ENCODE peak calls at places on chromosomes 6 and 20, in nine cellular contexts. A is CD8-positive, alpha-beta memory T cell; J is tibial nerve; I is hepatocyte; Z is suprapubic skin; P is GM23248; K is lower leg skin; Y is prostate gland; O is fibroblast of lung. G is an unnamed sample.

GRCh38 chr20:6698723-6699122 is 68.8 kb upstream of the BMP2 start:
- DNase-seq in A (no peak), J (no peak), I (no peak), Z (no peak), P (no peak), K (no peak), Y (no peak), O (no peak), G (no peak)

GRCh38 chr6:169556758-169557505 is 144.9 kb downstream of the WDR27 start:
- DNase-seq in A (peak; percentile 27), J (no peak), I (no peak), Z (no peak), P (no peak), K (no peak), Y (no peak), O (no peak), G (no peak)

GRCh38 chr20:53194891-53195290 is 222.7 kb downstream of the TSHZ2 start:
- DNase-seq in A (no peak), J (no peak), I (no peak), Z (no peak), P (no peak), K (peak; percentile 31), Y (no peak), O (no peak), G (no peak)

GRCh38 chr20:19780261-19780660 is 22.2 kb downstream of the RIN2 start:
- DNase-seq in A (no peak), J (no peak), I (no peak), Z (no peak), P (no peak), K (no peak), Y (no peak), O (no peak), G (no peak)

GRCh38 chr6:28807682-28808280 is 116.0 kb downstream of the TRIM27 start:
- DNase-seq in A (no peak), J (no peak), I (peak; percentile 47), Z (no peak), P (peak; percentile 75), K (no peak), Y (no peak), O (peak; percentile 42), G (peak; percentile 42)

GRCh38 chr20:40251284-40251932 is 437.6 kb downstream of the MAFB start:
- DNase-seq in A (no peak), J (peak; percentile 30), I (peak; percentile 45), Z (no peak), P (peak; percentile 60), K (no peak), Y (no peak), O (no peak), G (peak; percentile 50)

GRCh38 chr20:45878076-45878731 is 2.8 kb upstream of the ZSWIM1 start:
- DNase-seq in A (no peak), J (no peak), I (no peak), Z (no peak), P (peak; percentile 78), K (no peak), Y (no peak), O (no peak), G (no peak)

GRCh38 chr6:137271245-137272183 is 52.3 kb upstream of the IFNGR1 start:
- DNase-seq in A (peak; percentile 18), J (no peak), I (peak; percentile 55), Z (no peak), P (peak; percentile 72), K (no peak), Y (peak; percentile 21), O (peak; percentile 46), G (no peak)

GRCh38 chr20:41577129-41578009 is 40.8 kb downstream of the CHD6 start:
- DNase-seq in A (no peak), J (no peak), I (peak; percentile 42), Z (no peak), P (no peak), K (no peak), Y (no peak), O (no peak), G (no peak)

GRCh38 chr6:112407191-112407590 is 60.1 kb downstream of the RFPL4B start:
- DNase-seq in A (no peak), J (no peak), I (no peak), Z (no peak), P (no peak), K (no peak), Y (no peak), O (peak; percentile 57), G (no peak)

GRCh38 chr6:104537185-104537584 is 322.5 kb downstream of the HACE1 start:
- DNase-seq in A (no peak), J (no peak), I (no peak), Z (no peak), P (peak; percentile 63), K (no peak), Y (no peak), O (peak; percentile 80), G (no peak)

GRCh38 chr6:39508513-39508912 is 186.0 kb upstream of the KCNK16 start:
- DNase-seq in A (no peak), J (no peak), I (no peak), Z (no peak), P (no peak), K (no peak), Y (no peak), O (no peak), G (no peak)

GRCh38 chr6:14645221-14645620 is 527.6 kb downstream of the CD83 start:
- DNase-seq in A (no peak), J (no peak), I (no peak), Z (no peak), P (no peak), K (no peak), Y (no peak), O (no peak), G (no peak)

GRCh38 chr6:102619585-102619984 is 1226.1 kb downstream of the GRIK2 start:
- DNase-seq in A (no peak), J (no peak), I (peak; percentile 44), Z (no peak), P (peak; percentile 33), K (no peak), Y (no peak), O (peak; percentile 5), G (no peak)

GRCh38 chr6:154202334-154202733 is 154.3 kb downstream of the IPCEF1 start:
- DNase-seq in A (no peak), J (no peak), I (no peak), Z (no peak), P (no peak), K (no peak), Y (no peak), O (no peak), G (no peak)

GRCh38 chr6:163149535-163149848 is 265.0 kb upstream of the QKI start:
- DNase-seq in A (no peak), J (no peak), I (no peak), Z (no peak), P (no peak), K (no peak), Y (no peak), O (no peak), G (no peak)
- H3K4me3 ChIP-seq in A (no peak overlapping the region), J (no peak overlapping the region), I (no peak overlapping the region), Z (no peak overlapping the region), P (no peak overlapping the region), K (no peak overlapping the region), Y (no peak overlapping the region), O (no peak overlapping the region), G (no peak overlapping the region)

DNA sequence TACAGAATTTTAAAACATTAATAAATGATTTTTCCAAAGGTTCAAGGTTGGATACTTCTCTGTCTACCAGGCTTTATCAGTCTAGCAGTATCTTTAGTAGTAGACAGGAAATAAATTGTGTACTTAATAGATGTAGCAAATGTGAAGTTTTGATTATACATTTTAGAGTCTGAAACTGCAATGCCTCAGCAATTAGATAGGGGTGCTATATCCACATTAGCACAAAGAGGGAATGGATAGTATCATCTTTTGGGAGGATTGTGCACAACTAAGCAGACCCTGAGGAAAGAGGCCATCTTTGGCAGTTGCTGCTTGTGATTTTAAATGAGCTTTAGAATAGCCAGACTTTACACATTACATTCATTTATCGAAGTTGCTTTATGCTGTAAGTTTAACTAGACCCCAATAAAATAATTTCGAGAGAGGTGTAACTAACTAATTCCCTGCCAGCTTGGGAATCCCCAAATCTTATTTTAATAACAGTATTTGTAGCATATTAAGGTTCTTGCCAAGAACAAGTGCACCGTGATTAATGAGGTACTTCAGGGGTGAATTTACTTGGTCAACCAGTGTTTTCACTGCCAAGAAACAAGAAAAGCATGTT is 2.8 kb downstream of the KCNQ5 start:
- DNase-seq in A (no peak), J (no peak), I (peak; percentile 9), Z (no peak), P (peak; percentile 63), K (no peak), Y (no peak), O (no peak), G (no peak)
- H3K4me3 ChIP-seq in A (no peak overlapping the region), J (no peak overlapping the region), I (no peak overlapping the region), Z (no peak overlapping the region), P (peak overlapping the region; percentile 96), K (no peak overlapping the region), Y (no peak overlapping the region), O (no peak overlapping the region), G (no peak overlapping the region)

DNA sequence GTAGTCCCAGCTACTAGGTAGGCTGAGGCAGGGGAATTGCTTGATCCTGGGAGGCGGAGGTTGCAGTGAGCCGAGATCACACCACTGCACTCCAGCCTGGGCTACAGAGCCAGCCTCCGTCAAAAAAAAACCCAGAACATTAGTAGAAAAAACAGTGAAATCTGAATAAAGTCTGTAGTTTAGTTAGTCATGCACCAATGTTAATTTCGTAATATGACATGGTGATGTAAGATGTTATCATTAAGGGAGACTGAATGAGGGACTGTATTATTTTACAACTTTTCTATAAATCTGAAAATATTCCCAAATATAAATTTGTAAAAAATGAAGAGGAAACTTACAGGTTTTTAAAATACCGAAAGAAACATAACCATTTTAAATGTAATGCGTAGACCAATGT is 2.1 kb downstream of the GSTA4 start:
- DNase-seq in A (no peak), J (no peak), I (no peak), Z (no peak), P (peak; percentile 73), K (no peak), Y (no peak), O (peak; percentile 53), G (no peak)
- H3K4me3 ChIP-seq in A (no peak overlapping the region), J (no peak overlapping the region), I (peak overlapping the region; percentile 51), Z (peak overlapping the region; percentile 66), P (peak overlapping the region; percentile 93), K (no peak overlapping the region), Y (no peak overlapping the region), O (peak overlapping the region; percentile 92), G (no peak overlapping the region)

GRCh38 chr6:26365633-26365995 is 616 bp downstream of the BTN3A2 start:
- DNase-seq in A (no peak), J (no peak), I (no peak), Z (no peak), P (no peak), K (no peak), Y (no peak), O (no peak), G (no peak)

GRCh38 chr6:26362093-26362835 is 2.7 kb upstream of the BTN3A2 start:
- DNase-seq in A (no peak), J (no peak), I (no peak), Z (no peak), P (no peak), K (no peak), Y (no peak), O (no peak), G (no peak)

GRCh38 chr6:26366504-26366903 is 1.5 kb downstream of the BTN3A2 start:
- DNase-seq in A (no peak), J (no peak), I (no peak), Z (no peak), P (no peak), K (no peak), Y (no peak), O (no peak), G (no peak)

GRCh38 chr6:26362836-26363220 is 2.2 kb upstream of the BTN3A2 start:
- DNase-seq in A (no peak), J (no peak), I (no peak), Z (no peak), P (no peak), K (no peak), Y (no peak), O (no peak), G (no peak)

GRCh38 chr6:26363882-26364825 is 844 bp upstream of the BTN3A2 start:
- DNase-seq in A (peak; percentile 34), J (peak; percentile 41), I (peak; percentile 12), Z (no peak), P (peak; percentile 53), K (no peak), Y (no peak), O (peak; percentile 14), G (no peak)
- H3K4me3 ChIP-seq in A (peak overlapping the region; percentile 89), J (peak overlapping the region; percentile 51), I (peak overlapping the region; percentile 22), Z (peak overlapping the region; percentile 57), P (peak overlapping the region; percentile 99), K (no peak overlapping the region), Y (peak overlapping the region; percentile 32), O (peak overlapping the region; percentile 92), G (peak overlapping the region; percentile 50)

G was measured in colonic mucosa.